ENCODE peak calls at places on chromosomes 7 and 10, in six cellular contexts. One of them, this sample, is unnamed.
A peak's percentile ranks its signal among the peaks of the same experiment; 100 is the strongest.

GRCh38 chr7:47978790-47979144 is 648 bp downstream of the HUS1 start:
- DNase-seq in breast epithelium: no peak
- DNase-seq in HL-60: no peak
- DNase-seq in GM12892: no peak
- DNase-seq in esophagus muscularis mucosa: no peak
- DNase-seq in GM12878: no peak
- DNase-seq in this sample: no peak

GRCh38 chr7:94908204-94909022 is 1.0 kb downstream of the PPP1R9A start:
- DNase-seq in esophagus muscularis mucosa: no peak
- DNase-seq in GM12892: no peak
- DNase-seq in GM12878: no peak
- DNase-seq in breast epithelium: peak; percentile 58
- DNase-seq in HL-60: no peak
- DNase-seq in this sample: no peak

GRCh38 chr7:64947252-64948000 is 43.4 kb downstream of the ZNF117 start:
- DNase-seq in HL-60: no peak
- DNase-seq in GM12878: no peak
- DNase-seq in GM12892: no peak
- DNase-seq in esophagus muscularis mucosa: no peak
- DNase-seq in breast epithelium: no peak
- DNase-seq in this sample: no peak

GRCh38 chr10:64115913-64116643 is 594.9 kb downstream of the REEP3 start:
- DNase-seq in HL-60: no peak
- DNase-seq in GM12878: no peak
- DNase-seq in breast epithelium: no peak
- DNase-seq in GM12892: no peak
- DNase-seq in esophagus muscularis mucosa: no peak
- DNase-seq in this sample: no peak

GRCh38 chr10:125149278-125150047 is 10.9 kb downstream of the CTBP2 start:
- DNase-seq in GM12878: no peak
- DNase-seq in HL-60: no peak
- DNase-seq in breast epithelium: no peak
- DNase-seq in esophagus muscularis mucosa: no peak
- DNase-seq in GM12892: no peak
- DNase-seq in this sample: no peak

GRCh38 chr7:20214787-20215669 is 2.2 kb downstream of the MACC1 start:
- DNase-seq in GM12892: no peak
- DNase-seq in breast epithelium: no peak
- DNase-seq in HL-60: no peak
- DNase-seq in GM12878: no peak
- DNase-seq in esophagus muscularis mucosa: no peak
- DNase-seq in this sample: no peak

GRCh38 chr7:81299711-81300110 is 380.9 kb upstream of the SEMA3C start:
- DNase-seq in esophagus muscularis mucosa: no peak
- DNase-seq in GM12878: no peak
- DNase-seq in breast epithelium: no peak
- DNase-seq in GM12892: no peak
- DNase-seq in HL-60: no peak
- DNase-seq in this sample: no peak

GRCh38 chr7:124784879-124785818 is 19.6 kb upstream of the GPR37 start:
- DNase-seq in esophagus muscularis mucosa: no peak
- DNase-seq in breast epithelium: no peak
- DNase-seq in GM12878: no peak
- DNase-seq in HL-60: peak; percentile 8
- DNase-seq in GM12892: no peak
- DNase-seq in this sample: peak; percentile 35

GRCh38 chr10:70066190-70066589 is 13.5 kb downstream of the MACROH2A2 start:
- DNase-seq in esophagus muscularis mucosa: no peak
- DNase-seq in GM12878: no peak
- DNase-seq in GM12892: no peak
- DNase-seq in HL-60: no peak
- DNase-seq in breast epithelium: no peak
- DNase-seq in this sample: no peak

DNA sequence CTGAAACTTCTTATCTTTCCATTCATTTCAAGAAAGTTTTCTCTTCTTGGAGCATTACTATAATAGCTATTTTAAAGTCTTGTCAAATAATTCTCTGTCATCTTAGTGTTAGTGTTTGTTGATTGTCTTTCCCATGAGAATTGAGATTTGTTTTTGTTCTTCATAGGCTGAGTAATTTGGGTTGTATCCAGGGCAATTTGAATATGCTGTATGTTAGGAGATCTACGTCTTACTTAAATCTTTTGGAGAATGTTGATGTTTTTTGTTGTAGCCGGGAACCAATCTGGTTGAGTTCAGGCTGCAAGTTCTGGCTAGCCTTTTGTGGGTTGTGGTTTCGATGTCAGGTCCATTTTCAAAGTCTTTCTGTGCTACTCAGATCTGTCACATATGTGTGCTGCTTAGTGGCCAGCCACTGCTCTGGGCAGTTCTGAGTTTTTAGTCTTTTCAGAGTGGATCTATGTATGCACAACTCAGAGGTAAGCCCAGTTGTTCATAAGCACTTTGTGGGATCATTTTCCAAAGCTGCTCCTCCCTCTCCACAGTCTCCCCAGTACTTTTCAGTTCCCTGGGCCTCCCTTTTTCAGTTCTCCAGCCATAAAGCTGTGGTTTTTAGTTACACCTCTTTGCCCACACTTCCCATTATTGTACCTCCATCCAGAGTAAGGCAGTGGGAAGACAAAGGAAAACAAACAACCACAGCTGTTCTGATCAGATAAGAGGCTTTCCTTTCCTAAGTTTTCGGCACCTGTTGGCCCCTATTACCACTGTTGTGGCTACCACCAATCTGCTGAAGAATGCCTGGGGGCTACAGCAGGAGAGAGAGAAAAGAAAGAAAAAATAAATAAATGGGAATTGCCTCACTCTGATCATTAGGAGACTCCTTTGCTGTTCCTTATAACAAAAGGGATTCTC is 4.7 kb upstream of the CCNJ start:
- DNase-seq in breast epithelium: no peak
- DNase-seq in GM12878: no peak
- DNase-seq in esophagus muscularis mucosa: no peak
- DNase-seq in HL-60: no peak
- DNase-seq in GM12892: no peak
- DNase-seq in this sample: no peak
- TF ChIP-seq POLR2AphosphoS5 in breast epithelium: no peak
- TF ChIP-seq POLR2AphosphoS5 in GM12878: no peak
- TF ChIP-seq POLR2AphosphoS5 in esophagus muscularis mucosa: no peak
- TF ChIP-seq POLR2AphosphoS5 in HL-60: no peak
- TF ChIP-seq POLR2AphosphoS5 in GM12892: no peak
- TF ChIP-seq POLR2AphosphoS5 in this sample: no peak

GRCh38 chr10:105535478-105535877 is 894.4 kb downstream of the SORCS3 start:
- DNase-seq in GM12878: no peak
- DNase-seq in breast epithelium: no peak
- DNase-seq in HL-60: no peak
- DNase-seq in GM12892: no peak
- DNase-seq in esophagus muscularis mucosa: no peak
- DNase-seq in this sample: no peak
- TF ChIP-seq POLR2AphosphoS5 in GM12878: no peak
- TF ChIP-seq POLR2AphosphoS5 in breast epithelium: no peak
- TF ChIP-seq POLR2AphosphoS5 in HL-60: no peak
- TF ChIP-seq POLR2AphosphoS5 in GM12892: no peak
- TF ChIP-seq POLR2AphosphoS5 in esophagus muscularis mucosa: no peak
- TF ChIP-seq POLR2AphosphoS5 in this sample: no peak

DNA sequence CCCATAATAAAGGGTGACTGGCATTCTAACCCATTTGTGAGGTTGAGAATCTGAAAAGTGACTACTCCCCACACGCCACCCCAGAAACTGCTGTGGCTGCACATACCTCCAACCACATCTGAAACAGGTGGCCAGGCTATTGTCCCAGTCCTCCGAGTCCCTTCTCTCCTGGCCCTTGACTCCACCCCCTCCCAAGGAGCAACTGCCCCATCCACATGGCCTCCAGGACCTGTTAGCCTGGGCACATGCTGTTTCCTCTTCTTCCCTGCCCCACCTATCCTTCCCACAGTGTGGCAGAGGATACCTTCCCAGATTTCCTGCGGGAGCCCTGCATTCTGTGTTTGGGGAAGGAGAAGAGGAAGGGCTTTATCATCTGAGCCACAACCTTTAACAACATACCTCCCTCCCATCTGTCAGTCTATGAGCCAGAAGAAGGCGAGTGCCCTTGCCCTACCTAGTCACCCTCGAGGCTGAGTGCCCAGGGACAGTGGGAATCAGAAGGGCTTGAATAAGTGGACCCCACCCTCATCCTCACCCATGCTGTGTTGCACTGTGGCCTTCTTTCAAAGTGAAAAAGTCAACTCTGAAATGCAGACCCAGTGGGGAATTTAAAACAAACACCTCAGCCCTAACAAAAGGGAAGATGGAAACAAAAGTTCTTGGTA is 11.9 kb downstream of the STEAP1B start:
- DNase-seq in GM12878: no peak
- DNase-seq in HL-60: no peak
- DNase-seq in esophagus muscularis mucosa: no peak
- DNase-seq in GM12892: no peak
- DNase-seq in breast epithelium: no peak
- DNase-seq in this sample: no peak
- TF ChIP-seq POLR2AphosphoS5 in GM12878: no peak
- TF ChIP-seq POLR2AphosphoS5 in HL-60: no peak
- TF ChIP-seq POLR2AphosphoS5 in esophagus muscularis mucosa: no peak
- TF ChIP-seq POLR2AphosphoS5 in GM12892: no peak
- TF ChIP-seq POLR2AphosphoS5 in breast epithelium: no peak
- TF ChIP-seq POLR2AphosphoS5 in this sample: no peak

DNA sequence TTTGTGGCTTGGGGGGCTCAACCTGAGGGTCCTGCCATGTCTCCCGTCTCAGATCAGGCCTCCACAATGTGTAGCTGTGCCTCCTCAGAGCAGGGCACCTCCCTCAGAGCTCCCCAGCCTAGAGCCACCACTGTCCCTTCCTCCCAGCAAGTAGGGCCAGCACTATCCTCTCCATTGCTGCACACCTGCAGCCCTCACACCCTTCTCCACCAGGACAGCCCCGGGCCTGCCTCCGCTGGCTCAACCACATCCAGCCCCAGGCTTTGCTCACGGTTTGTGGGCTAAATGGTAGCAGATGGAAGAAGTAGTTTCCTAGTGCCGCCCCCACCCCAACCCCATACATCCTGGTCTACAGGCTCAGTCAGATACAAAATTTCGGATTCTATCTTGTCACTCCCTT is 10.1 kb downstream of the NFKB2 start:
- DNase-seq in esophagus muscularis mucosa: no peak
- DNase-seq in HL-60: no peak
- DNase-seq in GM12892: no peak
- DNase-seq in breast epithelium: no peak
- DNase-seq in GM12878: no peak
- DNase-seq in this sample: no peak
- TF ChIP-seq POLR2AphosphoS5 in esophagus muscularis mucosa: no peak
- TF ChIP-seq POLR2AphosphoS5 in HL-60: no peak
- TF ChIP-seq POLR2AphosphoS5 in GM12892: peak; percentile 76
- TF ChIP-seq POLR2AphosphoS5 in breast epithelium: no peak
- TF ChIP-seq POLR2AphosphoS5 in GM12878: peak; percentile 75
- TF ChIP-seq POLR2AphosphoS5 in this sample: no peak

GRCh38 chr7:149838224-149838991 is at the start of gene ZNF862:
- DNase-seq in HL-60: peak; percentile 92
- DNase-seq in GM12878: peak; percentile 90
- DNase-seq in esophagus muscularis mucosa: peak; percentile 99
- DNase-seq in breast epithelium: peak; percentile 94
- DNase-seq in GM12892: peak; percentile 98
- DNase-seq in this sample: peak; percentile 79
- TF ChIP-seq POLR2AphosphoS5 in HL-60: peak; percentile 27
- TF ChIP-seq POLR2AphosphoS5 in GM12878: peak; percentile 31
- TF ChIP-seq POLR2AphosphoS5 in esophagus muscularis mucosa: peak; percentile 98
- TF ChIP-seq POLR2AphosphoS5 in breast epithelium: peak; percentile 76
- TF ChIP-seq POLR2AphosphoS5 in GM12892: peak; percentile 61
- TF ChIP-seq POLR2AphosphoS5 in this sample: peak; percentile 93

DNA sequence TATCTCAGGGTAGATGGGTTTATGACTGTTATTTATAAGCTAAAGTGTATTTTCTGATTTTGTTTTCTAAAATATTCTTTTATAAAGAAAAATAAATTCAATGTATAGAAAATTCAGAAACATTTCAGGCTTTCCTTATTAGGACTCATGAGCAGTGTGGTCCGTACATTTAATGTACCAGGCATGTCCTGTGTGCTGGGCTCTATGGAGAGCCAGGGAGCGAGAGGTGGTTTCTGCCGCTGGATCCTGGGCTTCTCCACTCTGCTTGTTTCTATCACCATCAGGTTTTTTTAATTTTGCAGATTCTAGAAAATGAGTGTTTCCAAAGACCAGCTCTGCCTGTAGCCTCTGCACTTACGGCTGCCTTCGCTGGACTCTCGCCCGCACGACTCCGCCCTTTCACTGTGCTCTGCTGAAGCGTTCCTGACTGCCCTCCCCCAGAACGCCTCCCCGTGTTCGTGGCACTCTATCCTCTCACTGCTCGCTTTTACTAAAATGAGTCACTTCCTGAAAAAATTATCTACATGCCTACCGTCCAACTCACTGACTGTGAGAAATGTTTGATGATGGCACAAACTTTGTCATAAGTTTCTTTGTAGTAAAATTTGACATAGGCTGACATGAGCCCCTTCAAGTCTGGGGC is 188.5 kb downstream of the ZMYND11 start:
- DNase-seq in GM12878: peak; percentile 65
- DNase-seq in HL-60: peak; percentile 15
- DNase-seq in esophagus muscularis mucosa: peak; percentile 97
- DNase-seq in GM12892: peak; percentile 57
- DNase-seq in breast epithelium: no peak
- DNase-seq in this sample: no peak
- TF ChIP-seq POLR2AphosphoS5 in GM12878: no peak
- TF ChIP-seq POLR2AphosphoS5 in HL-60: no peak
- TF ChIP-seq POLR2AphosphoS5 in esophagus muscularis mucosa: peak; percentile 71
- TF ChIP-seq POLR2AphosphoS5 in GM12892: no peak
- TF ChIP-seq POLR2AphosphoS5 in breast epithelium: no peak
- TF ChIP-seq POLR2AphosphoS5 in this sample: no peak

GRCh38 chr7:134764365-134764764 is 15.1 kb upstream of the CALD1 start:
- DNase-seq in GM12892: no peak
- DNase-seq in GM12878: no peak
- DNase-seq in HL-60: no peak
- DNase-seq in esophagus muscularis mucosa: no peak
- DNase-seq in breast epithelium: no peak
- DNase-seq in this sample: no peak

GRCh38 chr7:134770676-134771075 is 8.8 kb upstream of the CALD1 start:
- DNase-seq in HL-60: no peak
- DNase-seq in esophagus muscularis mucosa: peak; percentile 64
- DNase-seq in GM12878: no peak
- DNase-seq in GM12892: no peak
- DNase-seq in breast epithelium: no peak
- DNase-seq in this sample: no peak

GRCh38 chr7:134766779-134767566 is 12.5 kb upstream of the CALD1 start:
- DNase-seq in esophagus muscularis mucosa: peak; percentile 81
- DNase-seq in GM12878: peak; percentile 40
- DNase-seq in breast epithelium: no peak
- DNase-seq in GM12892: no peak
- DNase-seq in HL-60: no peak
- DNase-seq in this sample: no peak

GRCh38 chr7:134768243-134768642 is 11.2 kb upstream of the CALD1 start:
- DNase-seq in GM12892: no peak
- DNase-seq in GM12878: no peak
- DNase-seq in HL-60: no peak
- DNase-seq in breast epithelium: no peak
- DNase-seq in esophagus muscularis mucosa: peak; percentile 53
- DNase-seq in this sample: no peak

GRCh38 chr7:134767567-134768168 is 11.8 kb upstream of the CALD1 start:
- DNase-seq in GM12892: no peak
- DNase-seq in breast epithelium: no peak
- DNase-seq in HL-60: no peak
- DNase-seq in esophagus muscularis mucosa: peak; percentile 64
- DNase-seq in GM12878: peak; percentile 4
- DNase-seq in this sample: no peak
- TF ChIP-seq POLR2AphosphoS5 in GM12892: no peak
- TF ChIP-seq POLR2AphosphoS5 in breast epithelium: no peak
- TF ChIP-seq POLR2AphosphoS5 in HL-60: no peak
- TF ChIP-seq POLR2AphosphoS5 in esophagus muscularis mucosa: no peak
- TF ChIP-seq POLR2AphosphoS5 in GM12878: no peak
- TF ChIP-seq POLR2AphosphoS5 in this sample: no peak

GRCh38 chr10:86111902-86112301 is 254.7 kb downstream of the GRID1 start:
- DNase-seq in HL-60: no peak
- DNase-seq in GM12892: no peak
- DNase-seq in esophagus muscularis mucosa: no peak
- DNase-seq in breast epithelium: no peak
- DNase-seq in GM12878: no peak
- DNase-seq in this sample: no peak
- TF ChIP-seq POLR2AphosphoS5 in HL-60: no peak
- TF ChIP-seq POLR2AphosphoS5 in GM12892: no peak
- TF ChIP-seq POLR2AphosphoS5 in esophagus muscularis mucosa: no peak
- TF ChIP-seq POLR2AphosphoS5 in breast epithelium: no peak
- TF ChIP-seq POLR2AphosphoS5 in GM12878: no peak
- TF ChIP-seq POLR2AphosphoS5 in this sample: no peak

This sample was measured in SK-N-MC.